ENCODE peak calls at places on chromosomes 13 and 19, in ten cellular contexts. H is GM23338; O is stimulated activated CD8-positive, alpha-beta memory T cell treated with anti-CD3 and anti-CD28 coated beads, Interleukin-4, amount 100 ng/mL, for 24 hours; U is RCC 7860; R is HFF-Myc; S is NCI-H446; N is EL; Z is GM03348; T is PC-3; Y is nucleus accumbens. C is an unnamed sample.

GRCh38 chr19:8208710-8209110 is 460 bp upstream of the CERS4 start:
- DNase-seq in R (no peak), Y (peak; percentile 85), O (no peak), N (no peak), H (no peak), Z (no peak), S (no peak), U (no peak), T (no peak), C (no peak)

GRCh38 chr13:39804332-39805231 is 149.1 kb downstream of the COG6 start:
- DNase-seq in R (no peak), T (no peak), U (no peak), S (no peak), H (no peak), O (no peak), Y (no peak), N (no peak), Z (no peak), C (no peak)

GRCh38 chr19:57314146-57314545 is 6.1 kb upstream of the ZNF543 start:
- DNase-seq in N (no peak), R (no peak), Z (no peak), O (no peak), T (no peak), H (no peak), Y (no peak), S (no peak), U (no peak), C (no peak)

GRCh38 chr19:18476507-18477041 is 38.6 kb upstream of the ISYNA1 start:
- DNase-seq in O (no peak), Y (no peak), Z (no peak), H (no peak), U (no peak), N (no peak), S (no peak), R (no peak), T (no peak), C (no peak)

GRCh38 chr13:43489168-43489730 is 297.5 kb downstream of the ENOX1 start:
- DNase-seq in N (no peak), R (peak; percentile 22), U (no peak), Z (no peak), S (no peak), H (no peak), O (no peak), Y (no peak), T (no peak), C (no peak)

GRCh38 chr13:114108141-114108761 is 24.2 kb downstream of the RASA3 start:
- DNase-seq in T (no peak), H (no peak), S (no peak), O (no peak), R (no peak), Z (no peak), U (no peak), Y (no peak), N (no peak), C (no peak)

GRCh38 chr13:27053235-27053884 is 118.3 kb downstream of the USP12 start:
- DNase-seq in Z (no peak), T (no peak), N (no peak), R (no peak), S (no peak), U (no peak), Y (no peak), H (no peak), O (no peak), C (no peak)

GRCh38 chr13:85741017-85741416 is 58.2 kb downstream of the SLITRK6 start:
- DNase-seq in Z (no peak), O (no peak), T (peak; percentile 70), N (no peak), Y (no peak), R (no peak), U (no peak), S (no peak), H (no peak), C (no peak)

GRCh38 chr19:11138659-11139526 is 16.7 kb downstream of the SPC24 start:
- DNase-seq in O (no peak), Y (peak; percentile 35), U (peak; percentile 87), H (peak; percentile 52), R (no peak), S (no peak), T (peak; percentile 89), Z (peak; percentile 89), N (peak; percentile 88), C (no peak)

GRCh38 chr19:56966697-56967299 is 126.3 kb upstream of the PEG3 start:
- DNase-seq in U (no peak), R (no peak), H (no peak), T (no peak), N (no peak), O (no peak), Z (no peak), S (no peak), Y (no peak), C (no peak)

GRCh38 chr13:112684444-112684843 is 5.4 kb upstream of the ATP11A start:
- DNase-seq in O (no peak), H (no peak), N (no peak), S (no peak), U (no peak), Z (no peak), T (no peak), R (no peak), Y (no peak), C (no peak)

GRCh38 chr19:4640247-4641000 is 1.1 kb downstream of the TNFAIP8L1 start:
- DNase-seq in T (no peak), O (no peak), H (peak; percentile 50), Y (no peak), N (no peak), R (no peak), U (no peak), S (no peak), Z (no peak), C (no peak)

GRCh38 chr19:48962029-48962848 is 2.9 kb upstream of the FTL start:
- DNase-seq in Y (no peak), S (no peak), T (peak; percentile 18), O (no peak), R (no peak), N (peak; percentile 61), Z (peak; percentile 47), H (peak; percentile 59), U (peak; percentile 80), C (no peak)

GRCh38 chr13:108495686-108496363 is 133.6 kb upstream of the MYO16 start:
- DNase-seq in H (peak; percentile 64), Y (no peak), N (no peak), O (no peak), U (no peak), S (no peak), Z (peak; percentile 9), R (no peak), T (no peak), C (no peak)

GRCh38 chr13:42899266-42899665 is 92.8 kb downstream of the EPSTI1 start:
- DNase-seq in S (no peak), Y (no peak), Z (no peak), T (no peak), N (no peak), U (no peak), O (no peak), R (no peak), H (no peak), C (no peak)

GRCh38 chr19:2081873-2082810 is 14.0 kb downstream of the MOB3A start:
- DNase-seq in H (no peak), U (no peak), N (no peak), S (no peak), Z (no peak), O (no peak), R (no peak), T (no peak), Y (no peak), C (no peak)

GRCh38 chr13:98265669-98266551 is 88.8 kb upstream of the RNF113B start:
- DNase-seq in S (no peak), Y (no peak), Z (no peak), T (no peak), N (no peak), U (peak; percentile 79), H (no peak), R (no peak), O (no peak), C (no peak)

GRCh38 chr13:47184311-47184710 is 287.5 kb upstream of the HTR2A start:
- DNase-seq in U (no peak), Y (no peak), H (no peak), T (no peak), R (no peak), Z (peak; percentile 27), O (no peak), N (no peak), S (no peak), C (no peak)

GRCh38 chr13:28485551-28485950 is 9.4 kb downstream of the FLT1 start:
- DNase-seq in Z (no peak), T (no peak), O (no peak), H (peak; percentile 21), R (no peak), S (no peak), Y (no peak), U (no peak), N (no peak), C (no peak)

GRCh38 chr19:6232567-6232966 is 47.2 kb downstream of the MLLT1 start:
- DNase-seq in T (peak; percentile 67), Y (no peak), R (peak; percentile 52), H (no peak), Z (peak; percentile 85), O (no peak), U (peak; percentile 13), S (no peak), N (peak; percentile 94), C (no peak)

GRCh38 chr13:108193806-108194205 is 21.5 kb downstream of the LIG4 start:
- DNase-seq in O (no peak), N (no peak), H (no peak), R (no peak), S (no peak), T (peak; percentile 26), U (no peak), Y (no peak), Z (no peak), C (no peak)

GRCh38 chr13:75857291-75857690 is 221.2 kb downstream of the LMO7 start:
- DNase-seq in N (no peak), O (no peak), T (no peak), R (no peak), H (no peak), Z (no peak), U (no peak), S (no peak), Y (no peak), C (no peak)